ENCODE peak calls at places on chromosome 18, in seven cellular contexts. One of them, this sample, is unnamed.

GRCh38 chr18:37565138-37565984 is at the start of gene CELF4:
- DNase-seq in fibroblast of the aortic adventitia: no peak
- DNase-seq in NCI-H1436: peak; percentile 67
- DNase-seq in dermis microvascular lymphatic vessel endothelial cell: no peak
- DNase-seq in stimulated activated CD4-positive, alpha-beta T cell treated with anti-CD3 and anti-CD28 coated beads, Interleukin-1b, Interleukin-23, amount 100 ng/mL, for 24 hours: no peak
- DNase-seq in cardiac muscle cell: no peak
- DNase-seq in activated CD8-positive, alpha-beta memory T cell treated with anti-CD3 and anti-CD28 coated beads, Interleukin-2, amount 10 ng/mL, durations not matched to agents 7 days and 5 days: no peak
- DNase-seq in this sample: no peak

GRCh38 chr18:5463390-5463789 is 80.4 kb downstream of the EPB41L3 start:
- DNase-seq in fibroblast of the aortic adventitia: peak; percentile 88
- DNase-seq in dermis microvascular lymphatic vessel endothelial cell: no peak
- DNase-seq in cardiac muscle cell: peak; percentile 96
- DNase-seq in stimulated activated CD4-positive, alpha-beta T cell treated with anti-CD3 and anti-CD28 coated beads, Interleukin-1b, Interleukin-23, amount 100 ng/mL, for 24 hours: no peak
- DNase-seq in NCI-H1436: no peak
- DNase-seq in activated CD8-positive, alpha-beta memory T cell treated with anti-CD3 and anti-CD28 coated beads, Interleukin-2, amount 10 ng/mL, durations not matched to agents 7 days and 5 days: no peak
- DNase-seq in this sample: peak; percentile 44

GRCh38 chr18:48455555-48456478 is 46.6 kb upstream of the ZBTB7C start:
- DNase-seq in fibroblast of the aortic adventitia: peak; percentile 85
- DNase-seq in NCI-H1436: no peak
- DNase-seq in dermis microvascular lymphatic vessel endothelial cell: no peak
- DNase-seq in activated CD8-positive, alpha-beta memory T cell treated with anti-CD3 and anti-CD28 coated beads, Interleukin-2, amount 10 ng/mL, durations not matched to agents 7 days and 5 days: peak; percentile 59
- DNase-seq in stimulated activated CD4-positive, alpha-beta T cell treated with anti-CD3 and anti-CD28 coated beads, Interleukin-1b, Interleukin-23, amount 100 ng/mL, for 24 hours: peak; percentile 9
- DNase-seq in cardiac muscle cell: peak; percentile 96
- DNase-seq in this sample: no peak

GRCh38 chr18:9615973-9616559 is 1.7 kb upstream of the PPP4R1 start:
- DNase-seq in stimulated activated CD4-positive, alpha-beta T cell treated with anti-CD3 and anti-CD28 coated beads, Interleukin-1b, Interleukin-23, amount 100 ng/mL, for 24 hours: no peak
- DNase-seq in activated CD8-positive, alpha-beta memory T cell treated with anti-CD3 and anti-CD28 coated beads, Interleukin-2, amount 10 ng/mL, durations not matched to agents 7 days and 5 days: no peak
- DNase-seq in fibroblast of the aortic adventitia: no peak
- DNase-seq in NCI-H1436: no peak
- DNase-seq in dermis microvascular lymphatic vessel endothelial cell: no peak
- DNase-seq in cardiac muscle cell: no peak
- DNase-seq in this sample: no peak

GRCh38 chr18:80234398-80234797 is 12.9 kb downstream of the PARD6G start:
- DNase-seq in NCI-H1436: no peak
- DNase-seq in stimulated activated CD4-positive, alpha-beta T cell treated with anti-CD3 and anti-CD28 coated beads, Interleukin-1b, Interleukin-23, amount 100 ng/mL, for 24 hours: no peak
- DNase-seq in activated CD8-positive, alpha-beta memory T cell treated with anti-CD3 and anti-CD28 coated beads, Interleukin-2, amount 10 ng/mL, durations not matched to agents 7 days and 5 days: no peak
- DNase-seq in dermis microvascular lymphatic vessel endothelial cell: no peak
- DNase-seq in cardiac muscle cell: no peak
- DNase-seq in fibroblast of the aortic adventitia: no peak
- DNase-seq in this sample: no peak

GRCh38 chr18:23542471-23542870 is 39.2 kb downstream of the RMC1 start:
- DNase-seq in cardiac muscle cell: no peak
- DNase-seq in NCI-H1436: no peak
- DNase-seq in fibroblast of the aortic adventitia: no peak
- DNase-seq in stimulated activated CD4-positive, alpha-beta T cell treated with anti-CD3 and anti-CD28 coated beads, Interleukin-1b, Interleukin-23, amount 100 ng/mL, for 24 hours: no peak
- DNase-seq in activated CD8-positive, alpha-beta memory T cell treated with anti-CD3 and anti-CD28 coated beads, Interleukin-2, amount 10 ng/mL, durations not matched to agents 7 days and 5 days: no peak
- DNase-seq in dermis microvascular lymphatic vessel endothelial cell: no peak
- DNase-seq in this sample: no peak

GRCh38 chr18:42261731-42262130 is 306.7 kb downstream of the PIK3C3 start:
- DNase-seq in NCI-H1436: no peak
- DNase-seq in cardiac muscle cell: no peak
- DNase-seq in stimulated activated CD4-positive, alpha-beta T cell treated with anti-CD3 and anti-CD28 coated beads, Interleukin-1b, Interleukin-23, amount 100 ng/mL, for 24 hours: no peak
- DNase-seq in fibroblast of the aortic adventitia: no peak
- DNase-seq in activated CD8-positive, alpha-beta memory T cell treated with anti-CD3 and anti-CD28 coated beads, Interleukin-2, amount 10 ng/mL, durations not matched to agents 7 days and 5 days: no peak
- DNase-seq in dermis microvascular lymphatic vessel endothelial cell: no peak
- DNase-seq in this sample: no peak

GRCh38 chr18:23587220-23587642 is 925 bp upstream of the NPC1 start:
- DNase-seq in dermis microvascular lymphatic vessel endothelial cell: no peak
- DNase-seq in NCI-H1436: no peak
- DNase-seq in cardiac muscle cell: no peak
- DNase-seq in activated CD8-positive, alpha-beta memory T cell treated with anti-CD3 and anti-CD28 coated beads, Interleukin-2, amount 10 ng/mL, durations not matched to agents 7 days and 5 days: peak; percentile 44
- DNase-seq in stimulated activated CD4-positive, alpha-beta T cell treated with anti-CD3 and anti-CD28 coated beads, Interleukin-1b, Interleukin-23, amount 100 ng/mL, for 24 hours: no peak
- DNase-seq in fibroblast of the aortic adventitia: no peak
- DNase-seq in this sample: peak; percentile 6

GRCh38 chr18:47679864-47680263 is 250.6 kb downstream of the SMAD2 start:
- DNase-seq in activated CD8-positive, alpha-beta memory T cell treated with anti-CD3 and anti-CD28 coated beads, Interleukin-2, amount 10 ng/mL, durations not matched to agents 7 days and 5 days: no peak
- DNase-seq in dermis microvascular lymphatic vessel endothelial cell: no peak
- DNase-seq in NCI-H1436: no peak
- DNase-seq in fibroblast of the aortic adventitia: no peak
- DNase-seq in cardiac muscle cell: no peak
- DNase-seq in stimulated activated CD4-positive, alpha-beta T cell treated with anti-CD3 and anti-CD28 coated beads, Interleukin-1b, Interleukin-23, amount 100 ng/mL, for 24 hours: no peak
- DNase-seq in this sample: no peak

GRCh38 chr18:44954256-44954655 is 273.6 kb downstream of the SETBP1 start:
- DNase-seq in fibroblast of the aortic adventitia: no peak
- DNase-seq in NCI-H1436: no peak
- DNase-seq in activated CD8-positive, alpha-beta memory T cell treated with anti-CD3 and anti-CD28 coated beads, Interleukin-2, amount 10 ng/mL, durations not matched to agents 7 days and 5 days: no peak
- DNase-seq in dermis microvascular lymphatic vessel endothelial cell: no peak
- DNase-seq in cardiac muscle cell: no peak
- DNase-seq in stimulated activated CD4-positive, alpha-beta T cell treated with anti-CD3 and anti-CD28 coated beads, Interleukin-1b, Interleukin-23, amount 100 ng/mL, for 24 hours: no peak
- DNase-seq in this sample: no peak

GRCh38 chr18:12857215-12857924 is 26.7 kb downstream of the PTPN2 start:
- DNase-seq in activated CD8-positive, alpha-beta memory T cell treated with anti-CD3 and anti-CD28 coated beads, Interleukin-2, amount 10 ng/mL, durations not matched to agents 7 days and 5 days: peak; percentile 57
- DNase-seq in cardiac muscle cell: no peak
- DNase-seq in stimulated activated CD4-positive, alpha-beta T cell treated with anti-CD3 and anti-CD28 coated beads, Interleukin-1b, Interleukin-23, amount 100 ng/mL, for 24 hours: no peak
- DNase-seq in dermis microvascular lymphatic vessel endothelial cell: no peak
- DNase-seq in fibroblast of the aortic adventitia: no peak
- DNase-seq in NCI-H1436: no peak
- DNase-seq in this sample: no peak

GRCh38 chr18:74082476-74083070 is 65.1 kb downstream of the FBXO15 start:
- DNase-seq in dermis microvascular lymphatic vessel endothelial cell: no peak
- DNase-seq in NCI-H1436: peak; percentile 66
- DNase-seq in stimulated activated CD4-positive, alpha-beta T cell treated with anti-CD3 and anti-CD28 coated beads, Interleukin-1b, Interleukin-23, amount 100 ng/mL, for 24 hours: no peak
- DNase-seq in activated CD8-positive, alpha-beta memory T cell treated with anti-CD3 and anti-CD28 coated beads, Interleukin-2, amount 10 ng/mL, durations not matched to agents 7 days and 5 days: peak; percentile 80
- DNase-seq in cardiac muscle cell: peak; percentile 55
- DNase-seq in fibroblast of the aortic adventitia: peak; percentile 34
- DNase-seq in this sample: peak; percentile 48

GRCh38 chr18:59263566-59264135 is 9.6 kb downstream of the RAX start:
- DNase-seq in fibroblast of the aortic adventitia: no peak
- DNase-seq in cardiac muscle cell: no peak
- DNase-seq in activated CD8-positive, alpha-beta memory T cell treated with anti-CD3 and anti-CD28 coated beads, Interleukin-2, amount 10 ng/mL, durations not matched to agents 7 days and 5 days: no peak
- DNase-seq in stimulated activated CD4-positive, alpha-beta T cell treated with anti-CD3 and anti-CD28 coated beads, Interleukin-1b, Interleukin-23, amount 100 ng/mL, for 24 hours: no peak
- DNase-seq in dermis microvascular lymphatic vessel endothelial cell: no peak
- DNase-seq in NCI-H1436: no peak
- DNase-seq in this sample: no peak

GRCh38 chr18:48841381-48842258 is 109.1 kb downstream of the SMAD7 start:
- DNase-seq in activated CD8-positive, alpha-beta memory T cell treated with anti-CD3 and anti-CD28 coated beads, Interleukin-2, amount 10 ng/mL, durations not matched to agents 7 days and 5 days: no peak
- DNase-seq in cardiac muscle cell: peak; percentile 89
- DNase-seq in NCI-H1436: no peak
- DNase-seq in fibroblast of the aortic adventitia: peak; percentile 43
- DNase-seq in stimulated activated CD4-positive, alpha-beta T cell treated with anti-CD3 and anti-CD28 coated beads, Interleukin-1b, Interleukin-23, amount 100 ng/mL, for 24 hours: no peak
- DNase-seq in dermis microvascular lymphatic vessel endothelial cell: no peak
- DNase-seq in this sample: no peak

GRCh38 chr18:59873616-59874015 is 26.2 kb upstream of the PMAIP1 start:
- DNase-seq in activated CD8-positive, alpha-beta memory T cell treated with anti-CD3 and anti-CD28 coated beads, Interleukin-2, amount 10 ng/mL, durations not matched to agents 7 days and 5 days: no peak
- DNase-seq in stimulated activated CD4-positive, alpha-beta T cell treated with anti-CD3 and anti-CD28 coated beads, Interleukin-1b, Interleukin-23, amount 100 ng/mL, for 24 hours: no peak
- DNase-seq in fibroblast of the aortic adventitia: no peak
- DNase-seq in dermis microvascular lymphatic vessel endothelial cell: no peak
- DNase-seq in NCI-H1436: no peak
- DNase-seq in cardiac muscle cell: no peak
- DNase-seq in this sample: no peak

GRCh38 chr18:79740741-79741700 is 56.7 kb upstream of the KCNG2 start:
- DNase-seq in activated CD8-positive, alpha-beta memory T cell treated with anti-CD3 and anti-CD28 coated beads, Interleukin-2, amount 10 ng/mL, durations not matched to agents 7 days and 5 days: no peak
- DNase-seq in fibroblast of the aortic adventitia: no peak
- DNase-seq in cardiac muscle cell: no peak
- DNase-seq in stimulated activated CD4-positive, alpha-beta T cell treated with anti-CD3 and anti-CD28 coated beads, Interleukin-1b, Interleukin-23, amount 100 ng/mL, for 24 hours: no peak
- DNase-seq in NCI-H1436: no peak
- DNase-seq in dermis microvascular lymphatic vessel endothelial cell: no peak
- DNase-seq in this sample: no peak

GRCh38 chr18:63155169-63155852 is 164.3 kb downstream of the BCL2 start:
- DNase-seq in NCI-H1436: peak; percentile 94
- DNase-seq in dermis microvascular lymphatic vessel endothelial cell: no peak
- DNase-seq in stimulated activated CD4-positive, alpha-beta T cell treated with anti-CD3 and anti-CD28 coated beads, Interleukin-1b, Interleukin-23, amount 100 ng/mL, for 24 hours: peak; percentile 54
- DNase-seq in fibroblast of the aortic adventitia: no peak
- DNase-seq in activated CD8-positive, alpha-beta memory T cell treated with anti-CD3 and anti-CD28 coated beads, Interleukin-2, amount 10 ng/mL, durations not matched to agents 7 days and 5 days: peak; percentile 88
- DNase-seq in cardiac muscle cell: peak; percentile 44
- DNase-seq in this sample: peak; percentile 81

GRCh38 chr18:13530879-13531387 is 195.4 kb downstream of the FAM210A start:
- DNase-seq in cardiac muscle cell: peak; percentile 56
- DNase-seq in activated CD8-positive, alpha-beta memory T cell treated with anti-CD3 and anti-CD28 coated beads, Interleukin-2, amount 10 ng/mL, durations not matched to agents 7 days and 5 days: peak; percentile 43
- DNase-seq in fibroblast of the aortic adventitia: peak; percentile 68
- DNase-seq in stimulated activated CD4-positive, alpha-beta T cell treated with anti-CD3 and anti-CD28 coated beads, Interleukin-1b, Interleukin-23, amount 100 ng/mL, for 24 hours: no peak
- DNase-seq in dermis microvascular lymphatic vessel endothelial cell: peak; percentile 71
- DNase-seq in NCI-H1436: no peak
- DNase-seq in this sample: no peak

GRCh38 chr18:63511285-63511684 is 30.9 kb upstream of the SERPINB12 start:
- DNase-seq in cardiac muscle cell: peak; percentile 63
- DNase-seq in dermis microvascular lymphatic vessel endothelial cell: no peak
- DNase-seq in activated CD8-positive, alpha-beta memory T cell treated with anti-CD3 and anti-CD28 coated beads, Interleukin-2, amount 10 ng/mL, durations not matched to agents 7 days and 5 days: no peak
- DNase-seq in fibroblast of the aortic adventitia: peak; percentile 55
- DNase-seq in stimulated activated CD4-positive, alpha-beta T cell treated with anti-CD3 and anti-CD28 coated beads, Interleukin-1b, Interleukin-23, amount 100 ng/mL, for 24 hours: no peak
- DNase-seq in NCI-H1436: no peak
- DNase-seq in this sample: no peak

GRCh38 chr18:59899298-59900221 is at the start of gene PMAIP1:
- DNase-seq in dermis microvascular lymphatic vessel endothelial cell: peak; percentile 86
- DNase-seq in activated CD8-positive, alpha-beta memory T cell treated with anti-CD3 and anti-CD28 coated beads, Interleukin-2, amount 10 ng/mL, durations not matched to agents 7 days and 5 days: peak; percentile 91
- DNase-seq in cardiac muscle cell: peak; percentile 92
- DNase-seq in fibroblast of the aortic adventitia: peak; percentile 93
- DNase-seq in stimulated activated CD4-positive, alpha-beta T cell treated with anti-CD3 and anti-CD28 coated beads, Interleukin-1b, Interleukin-23, amount 100 ng/mL, for 24 hours: peak; percentile 75
- DNase-seq in NCI-H1436: peak; percentile 87
- DNase-seq in this sample: peak; percentile 86

GRCh38 chr18:64707052-64707451 is 558.2 kb upstream of the LINC00305 start:
- DNase-seq in fibroblast of the aortic adventitia: no peak
- DNase-seq in stimulated activated CD4-positive, alpha-beta T cell treated with anti-CD3 and anti-CD28 coated beads, Interleukin-1b, Interleukin-23, amount 100 ng/mL, for 24 hours: no peak
- DNase-seq in cardiac muscle cell: no peak
- DNase-seq in dermis microvascular lymphatic vessel endothelial cell: no peak
- DNase-seq in activated CD8-positive, alpha-beta memory T cell treated with anti-CD3 and anti-CD28 coated beads, Interleukin-2, amount 10 ng/mL, durations not matched to agents 7 days and 5 days: no peak
- DNase-seq in NCI-H1436: no peak
- DNase-seq in this sample: no peak

GRCh38 chr18:46449499-46449898 is 207.5 kb downstream of the LOXHD1 start:
- DNase-seq in cardiac muscle cell: no peak
- DNase-seq in stimulated activated CD4-positive, alpha-beta T cell treated with anti-CD3 and anti-CD28 coated beads, Interleukin-1b, Interleukin-23, amount 100 ng/mL, for 24 hours: no peak
- DNase-seq in activated CD8-positive, alpha-beta memory T cell treated with anti-CD3 and anti-CD28 coated beads, Interleukin-2, amount 10 ng/mL, durations not matched to agents 7 days and 5 days: no peak
- DNase-seq in NCI-H1436: no peak
- DNase-seq in fibroblast of the aortic adventitia: no peak
- DNase-seq in dermis microvascular lymphatic vessel endothelial cell: no peak
- DNase-seq in this sample: no peak

GRCh38 chr18:49081511-49082146 is 130.9 kb upstream of the SMAD7 start:
- DNase-seq in dermis microvascular lymphatic vessel endothelial cell: no peak
- DNase-seq in activated CD8-positive, alpha-beta memory T cell treated with anti-CD3 and anti-CD28 coated beads, Interleukin-2, amount 10 ng/mL, durations not matched to agents 7 days and 5 days: no peak
- DNase-seq in NCI-H1436: no peak
- DNase-seq in stimulated activated CD4-positive, alpha-beta T cell treated with anti-CD3 and anti-CD28 coated beads, Interleukin-1b, Interleukin-23, amount 100 ng/mL, for 24 hours: no peak
- DNase-seq in cardiac muscle cell: no peak
- DNase-seq in fibroblast of the aortic adventitia: peak; percentile 48
- DNase-seq in this sample: no peak

GRCh38 chr18:39274535-39274934 is 1708.9 kb upstream of the CELF4 start:
- DNase-seq in stimulated activated CD4-positive, alpha-beta T cell treated with anti-CD3 and anti-CD28 coated beads, Interleukin-1b, Interleukin-23, amount 100 ng/mL, for 24 hours: no peak
- DNase-seq in activated CD8-positive, alpha-beta memory T cell treated with anti-CD3 and anti-CD28 coated beads, Interleukin-2, amount 10 ng/mL, durations not matched to agents 7 days and 5 days: no peak
- DNase-seq in fibroblast of the aortic adventitia: peak; percentile 1
- DNase-seq in dermis microvascular lymphatic vessel endothelial cell: peak; percentile 3
- DNase-seq in NCI-H1436: no peak
- DNase-seq in cardiac muscle cell: peak; percentile 46
- DNase-seq in this sample: no peak

GRCh38 chr18:38545071-38545470 is 979.5 kb upstream of the CELF4 start:
- DNase-seq in stimulated activated CD4-positive, alpha-beta T cell treated with anti-CD3 and anti-CD28 coated beads, Interleukin-1b, Interleukin-23, amount 100 ng/mL, for 24 hours: no peak
- DNase-seq in dermis microvascular lymphatic vessel endothelial cell: no peak
- DNase-seq in fibroblast of the aortic adventitia: no peak
- DNase-seq in cardiac muscle cell: peak; percentile 1
- DNase-seq in activated CD8-positive, alpha-beta memory T cell treated with anti-CD3 and anti-CD28 coated beads, Interleukin-2, amount 10 ng/mL, durations not matched to agents 7 days and 5 days: no peak
- DNase-seq in NCI-H1436: no peak
- DNase-seq in this sample: no peak